ENCODE peak calls at places on chromosomes 12 and 14, in ten cellular contexts. One of them, this sample, is unnamed.
A peak's percentile ranks its signal among the peaks of the same experiment; 100 is the strongest.

GRCh38 chr12:127628655-127629054 is 638.3 kb upstream of the TMEM132C start:
- DNase-seq in GM12865: no peak
- DNase-seq in effector CD4-positive, alpha-beta T cell: no peak
- DNase-seq in NCI-H2081: no peak
- DNase-seq in tibial artery: no peak
- DNase-seq in activated naive CD8-positive, alpha-beta T cell treated with anti-CD3 and anti-CD28 coated beads for 36 hours: no peak
- DNase-seq in MV-4-11: no peak
- DNase-seq in NCI-H187: no peak
- DNase-seq in A549: no peak
- DNase-seq in AG20443: peak; percentile 36
- DNase-seq in this sample: no peak

GRCh38 chr14:76584271-76584702 is 177.0 kb upstream of the VASH1 start:
- DNase-seq in GM12865: no peak
- DNase-seq in NCI-H2081: peak; percentile 90
- DNase-seq in A549: no peak
- DNase-seq in activated naive CD8-positive, alpha-beta T cell treated with anti-CD3 and anti-CD28 coated beads for 36 hours: no peak
- DNase-seq in effector CD4-positive, alpha-beta T cell: no peak
- DNase-seq in MV-4-11: no peak
- DNase-seq in AG20443: no peak
- DNase-seq in tibial artery: no peak
- DNase-seq in NCI-H187: no peak
- DNase-seq in this sample: no peak

GRCh38 chr14:36254020-36254614 is 66.3 kb downstream of the MBIP start:
- DNase-seq in NCI-H2081: no peak
- DNase-seq in NCI-H187: no peak
- DNase-seq in A549: no peak
- DNase-seq in AG20443: peak; percentile 22
- DNase-seq in MV-4-11: no peak
- DNase-seq in activated naive CD8-positive, alpha-beta T cell treated with anti-CD3 and anti-CD28 coated beads for 36 hours: no peak
- DNase-seq in tibial artery: no peak
- DNase-seq in GM12865: no peak
- DNase-seq in effector CD4-positive, alpha-beta T cell: no peak
- DNase-seq in this sample: no peak

GRCh38 chr14:101590616-101591015 is 29.3 kb downstream of the DIO3 start:
- DNase-seq in NCI-H187: no peak
- DNase-seq in NCI-H2081: no peak
- DNase-seq in MV-4-11: no peak
- DNase-seq in GM12865: no peak
- DNase-seq in activated naive CD8-positive, alpha-beta T cell treated with anti-CD3 and anti-CD28 coated beads for 36 hours: no peak
- DNase-seq in AG20443: no peak
- DNase-seq in tibial artery: no peak
- DNase-seq in A549: no peak
- DNase-seq in effector CD4-positive, alpha-beta T cell: no peak
- DNase-seq in this sample: peak; percentile 21

GRCh38 chr12:50786498-50787231 is 22.8 kb downstream of the ATF1 start:
- DNase-seq in A549: peak; percentile 84
- DNase-seq in activated naive CD8-positive, alpha-beta T cell treated with anti-CD3 and anti-CD28 coated beads for 36 hours: no peak
- DNase-seq in MV-4-11: no peak
- DNase-seq in effector CD4-positive, alpha-beta T cell: no peak
- DNase-seq in AG20443: peak; percentile 85
- DNase-seq in tibial artery: no peak
- DNase-seq in NCI-H187: no peak
- DNase-seq in GM12865: no peak
- DNase-seq in NCI-H2081: no peak
- DNase-seq in this sample: no peak

GRCh38 chr12:122412851-122413433 is 9.5 kb downstream of the CLIP1 start:
- DNase-seq in NCI-H2081: no peak
- DNase-seq in A549: no peak
- DNase-seq in MV-4-11: no peak
- DNase-seq in GM12865: peak; percentile 65
- DNase-seq in tibial artery: no peak
- DNase-seq in activated naive CD8-positive, alpha-beta T cell treated with anti-CD3 and anti-CD28 coated beads for 36 hours: no peak
- DNase-seq in AG20443: no peak
- DNase-seq in NCI-H187: no peak
- DNase-seq in effector CD4-positive, alpha-beta T cell: no peak
- DNase-seq in this sample: no peak

GRCh38 chr14:105499256-105500035 is 8.4 kb downstream of the TEDC1 start:
- DNase-seq in AG20443: no peak
- DNase-seq in GM12865: no peak
- DNase-seq in activated naive CD8-positive, alpha-beta T cell treated with anti-CD3 and anti-CD28 coated beads for 36 hours: no peak
- DNase-seq in NCI-H2081: no peak
- DNase-seq in effector CD4-positive, alpha-beta T cell: no peak
- DNase-seq in A549: no peak
- DNase-seq in tibial artery: peak; percentile 65
- DNase-seq in NCI-H187: no peak
- DNase-seq in MV-4-11: no peak
- DNase-seq in this sample: peak; percentile 89

GRCh38 chr14:22533739-22534359 is 55.2 kb downstream of the DAD1 start:
- DNase-seq in activated naive CD8-positive, alpha-beta T cell treated with anti-CD3 and anti-CD28 coated beads for 36 hours: no peak
- DNase-seq in tibial artery: no peak
- DNase-seq in NCI-H2081: no peak
- DNase-seq in GM12865: no peak
- DNase-seq in A549: no peak
- DNase-seq in MV-4-11: no peak
- DNase-seq in effector CD4-positive, alpha-beta T cell: no peak
- DNase-seq in NCI-H187: no peak
- DNase-seq in AG20443: no peak
- DNase-seq in this sample: no peak

GRCh38 chr12:121515615-121516014 is 65.2 kb downstream of the KDM2B start:
- DNase-seq in MV-4-11: no peak
- DNase-seq in tibial artery: no peak
- DNase-seq in NCI-H187: no peak
- DNase-seq in effector CD4-positive, alpha-beta T cell: no peak
- DNase-seq in A549: no peak
- DNase-seq in AG20443: no peak
- DNase-seq in GM12865: no peak
- DNase-seq in activated naive CD8-positive, alpha-beta T cell treated with anti-CD3 and anti-CD28 coated beads for 36 hours: no peak
- DNase-seq in NCI-H2081: no peak
- DNase-seq in this sample: no peak

GRCh38 chr12:108235231-108235959 is 103.7 kb downstream of the CMKLR1 start:
- DNase-seq in MV-4-11: no peak
- DNase-seq in NCI-H2081: no peak
- DNase-seq in GM12865: no peak
- DNase-seq in NCI-H187: no peak
- DNase-seq in activated naive CD8-positive, alpha-beta T cell treated with anti-CD3 and anti-CD28 coated beads for 36 hours: no peak
- DNase-seq in A549: no peak
- DNase-seq in AG20443: no peak
- DNase-seq in effector CD4-positive, alpha-beta T cell: no peak
- DNase-seq in tibial artery: no peak
- DNase-seq in this sample: no peak

GRCh38 chr12:126936181-126936851 is 1330.7 kb upstream of the TMEM132C start:
- DNase-seq in effector CD4-positive, alpha-beta T cell: no peak
- DNase-seq in A549: no peak
- DNase-seq in GM12865: peak; percentile 64
- DNase-seq in tibial artery: no peak
- DNase-seq in NCI-H187: no peak
- DNase-seq in NCI-H2081: no peak
- DNase-seq in MV-4-11: no peak
- DNase-seq in AG20443: no peak
- DNase-seq in activated naive CD8-positive, alpha-beta T cell treated with anti-CD3 and anti-CD28 coated beads for 36 hours: no peak
- DNase-seq in this sample: peak; percentile 90

GRCh38 chr12:124448241-124448954 is 119.0 kb downstream of the NCOR2 start:
- DNase-seq in NCI-H187: no peak
- DNase-seq in activated naive CD8-positive, alpha-beta T cell treated with anti-CD3 and anti-CD28 coated beads for 36 hours: no peak
- DNase-seq in GM12865: no peak
- DNase-seq in MV-4-11: no peak
- DNase-seq in NCI-H2081: no peak
- DNase-seq in tibial artery: peak; percentile 64
- DNase-seq in effector CD4-positive, alpha-beta T cell: no peak
- DNase-seq in AG20443: no peak
- DNase-seq in A549: no peak
- DNase-seq in this sample: no peak

GRCh38 chr12:130423991-130424857 is 86.5 kb downstream of the PIWIL1 start:
- DNase-seq in NCI-H187: no peak
- DNase-seq in GM12865: no peak
- DNase-seq in AG20443: no peak
- DNase-seq in NCI-H2081: no peak
- DNase-seq in tibial artery: no peak
- DNase-seq in A549: no peak
- DNase-seq in activated naive CD8-positive, alpha-beta T cell treated with anti-CD3 and anti-CD28 coated beads for 36 hours: no peak
- DNase-seq in effector CD4-positive, alpha-beta T cell: no peak
- DNase-seq in MV-4-11: no peak
- DNase-seq in this sample: no peak

GRCh38 chr14:61196792-61197191 is 84.3 kb downstream of the TMEM30B start:
- DNase-seq in NCI-H2081: peak; percentile 14
- DNase-seq in effector CD4-positive, alpha-beta T cell: no peak
- DNase-seq in A549: peak; percentile 27
- DNase-seq in NCI-H187: no peak
- DNase-seq in GM12865: no peak
- DNase-seq in tibial artery: no peak
- DNase-seq in MV-4-11: no peak
- DNase-seq in AG20443: no peak
- DNase-seq in activated naive CD8-positive, alpha-beta T cell treated with anti-CD3 and anti-CD28 coated beads for 36 hours: no peak
- DNase-seq in this sample: no peak

GRCh38 chr14:21384494-21384851 is 654 bp upstream of the SUPT16H start:
- DNase-seq in NCI-H2081: no peak
- DNase-seq in AG20443: no peak
- DNase-seq in A549: no peak
- DNase-seq in MV-4-11: peak; percentile 68
- DNase-seq in tibial artery: no peak
- DNase-seq in GM12865: no peak
- DNase-seq in activated naive CD8-positive, alpha-beta T cell treated with anti-CD3 and anti-CD28 coated beads for 36 hours: no peak
- DNase-seq in NCI-H187: no peak
- DNase-seq in effector CD4-positive, alpha-beta T cell: no peak
- DNase-seq in this sample: no peak

GRCh38 chr14:21672116-21672515 is 1.5 kb downstream of the OR4E1 start:
- DNase-seq in tibial artery: no peak
- DNase-seq in effector CD4-positive, alpha-beta T cell: no peak
- DNase-seq in NCI-H2081: no peak
- DNase-seq in AG20443: no peak
- DNase-seq in A549: no peak
- DNase-seq in activated naive CD8-positive, alpha-beta T cell treated with anti-CD3 and anti-CD28 coated beads for 36 hours: no peak
- DNase-seq in GM12865: no peak
- DNase-seq in MV-4-11: no peak
- DNase-seq in NCI-H187: no peak
- DNase-seq in this sample: no peak

GRCh38 chr12:51188359-51189051 is 15.6 kb upstream of the TFCP2 start:
- DNase-seq in activated naive CD8-positive, alpha-beta T cell treated with anti-CD3 and anti-CD28 coated beads for 36 hours: no peak
- DNase-seq in tibial artery: no peak
- DNase-seq in effector CD4-positive, alpha-beta T cell: no peak
- DNase-seq in MV-4-11: no peak
- DNase-seq in GM12865: peak; percentile 83
- DNase-seq in NCI-H2081: no peak
- DNase-seq in A549: no peak
- DNase-seq in NCI-H187: no peak
- DNase-seq in AG20443: peak; percentile 8
- DNase-seq in this sample: no peak

GRCh38 chr12:78651755-78652154 is 212.8 kb upstream of the SYT1 start:
- DNase-seq in NCI-H2081: no peak
- DNase-seq in A549: no peak
- DNase-seq in MV-4-11: no peak
- DNase-seq in effector CD4-positive, alpha-beta T cell: no peak
- DNase-seq in AG20443: no peak
- DNase-seq in NCI-H187: no peak
- DNase-seq in activated naive CD8-positive, alpha-beta T cell treated with anti-CD3 and anti-CD28 coated beads for 36 hours: no peak
- DNase-seq in GM12865: no peak
- DNase-seq in tibial artery: no peak
- DNase-seq in this sample: no peak

GRCh38 chr12:95972832-95973465 is 23.2 kb downstream of the HAL start:
- DNase-seq in activated naive CD8-positive, alpha-beta T cell treated with anti-CD3 and anti-CD28 coated beads for 36 hours: no peak
- DNase-seq in effector CD4-positive, alpha-beta T cell: no peak
- DNase-seq in AG20443: no peak
- DNase-seq in MV-4-11: peak; percentile 48
- DNase-seq in GM12865: no peak
- DNase-seq in NCI-H187: no peak
- DNase-seq in tibial artery: no peak
- DNase-seq in A549: no peak
- DNase-seq in NCI-H2081: no peak
- DNase-seq in this sample: no peak

GRCh38 chr14:96264850-96265249 is 8.8 kb downstream of the BDKRB1 start:
- DNase-seq in A549: no peak
- DNase-seq in AG20443: peak; percentile 45
- DNase-seq in NCI-H2081: no peak
- DNase-seq in NCI-H187: no peak
- DNase-seq in MV-4-11: no peak
- DNase-seq in GM12865: no peak
- DNase-seq in activated naive CD8-positive, alpha-beta T cell treated with anti-CD3 and anti-CD28 coated beads for 36 hours: no peak
- DNase-seq in effector CD4-positive, alpha-beta T cell: no peak
- DNase-seq in tibial artery: no peak
- DNase-seq in this sample: no peak

GRCh38 chr14:104676694-104677505 is 12.5 kb upstream of the INF2 start:
- DNase-seq in tibial artery: peak; percentile 74
- DNase-seq in activated naive CD8-positive, alpha-beta T cell treated with anti-CD3 and anti-CD28 coated beads for 36 hours: peak; percentile 61
- DNase-seq in NCI-H2081: no peak
- DNase-seq in NCI-H187: no peak
- DNase-seq in GM12865: peak; percentile 62
- DNase-seq in MV-4-11: no peak
- DNase-seq in effector CD4-positive, alpha-beta T cell: no peak
- DNase-seq in AG20443: no peak
- DNase-seq in A549: no peak
- DNase-seq in this sample: no peak

GRCh38 chr14:64943556-64943955 is 1.0 kb upstream of the GPX2 start:
- DNase-seq in NCI-H187: no peak
- DNase-seq in MV-4-11: peak; percentile 7
- DNase-seq in GM12865: no peak
- DNase-seq in AG20443: no peak
- DNase-seq in effector CD4-positive, alpha-beta T cell: no peak
- DNase-seq in activated naive CD8-positive, alpha-beta T cell treated with anti-CD3 and anti-CD28 coated beads for 36 hours: no peak
- DNase-seq in NCI-H2081: no peak
- DNase-seq in A549: no peak
- DNase-seq in tibial artery: no peak
- DNase-seq in this sample: no peak

GRCh38 chr14:24826390-24826789 is 192.4 kb upstream of the GZMB start:
- DNase-seq in MV-4-11: no peak
- DNase-seq in NCI-H187: no peak
- DNase-seq in NCI-H2081: no peak
- DNase-seq in GM12865: no peak
- DNase-seq in A549: no peak
- DNase-seq in AG20443: no peak
- DNase-seq in effector CD4-positive, alpha-beta T cell: no peak
- DNase-seq in tibial artery: no peak
- DNase-seq in activated naive CD8-positive, alpha-beta T cell treated with anti-CD3 and anti-CD28 coated beads for 36 hours: no peak
- DNase-seq in this sample: no peak

GRCh38 chr12:29869916-29870315 is 86.2 kb upstream of the TMTC1 start:
- DNase-seq in tibial artery: no peak
- DNase-seq in NCI-H2081: no peak
- DNase-seq in GM12865: no peak
- DNase-seq in A549: no peak
- DNase-seq in MV-4-11: no peak
- DNase-seq in activated naive CD8-positive, alpha-beta T cell treated with anti-CD3 and anti-CD28 coated beads for 36 hours: no peak
- DNase-seq in NCI-H187: no peak
- DNase-seq in AG20443: no peak
- DNase-seq in effector CD4-positive, alpha-beta T cell: no peak
- DNase-seq in this sample: no peak

GRCh38 chr14:88005978-88006851 is 1.3 kb downstream of the GPR65 start:
- DNase-seq in tibial artery: no peak
- DNase-seq in effector CD4-positive, alpha-beta T cell: peak; percentile 59
- DNase-seq in A549: no peak
- DNase-seq in AG20443: no peak
- DNase-seq in MV-4-11: peak; percentile 89
- DNase-seq in NCI-H2081: no peak
- DNase-seq in activated naive CD8-positive, alpha-beta T cell treated with anti-CD3 and anti-CD28 coated beads for 36 hours: peak; percentile 72
- DNase-seq in NCI-H187: no peak
- DNase-seq in GM12865: peak; percentile 90
- DNase-seq in this sample: no peak

GRCh38 chr12:2794736-2795289 is at the start of gene FKBP4:
- DNase-seq in tibial artery: peak; percentile 96
- DNase-seq in activated naive CD8-positive, alpha-beta T cell treated with anti-CD3 and anti-CD28 coated beads for 36 hours: peak; percentile 90
- DNase-seq in A549: peak; percentile 91
- DNase-seq in AG20443: peak; percentile 97
- DNase-seq in NCI-H187: peak; percentile 66
- DNase-seq in NCI-H2081: peak; percentile 83
- DNase-seq in GM12865: peak; percentile 91
- DNase-seq in MV-4-11: peak; percentile 75
- DNase-seq in effector CD4-positive, alpha-beta T cell: peak; percentile 88
- DNase-seq in this sample: peak; percentile 87

GRCh38 chr14:95077380-95077779 is 79.9 kb downstream of the DICER1 start:
- DNase-seq in GM12865: no peak
- DNase-seq in A549: no peak
- DNase-seq in NCI-H2081: no peak
- DNase-seq in tibial artery: no peak
- DNase-seq in activated naive CD8-positive, alpha-beta T cell treated with anti-CD3 and anti-CD28 coated beads for 36 hours: no peak
- DNase-seq in effector CD4-positive, alpha-beta T cell: no peak
- DNase-seq in AG20443: no peak
- DNase-seq in MV-4-11: no peak
- DNase-seq in NCI-H187: peak; percentile 70
- DNase-seq in this sample: no peak

GRCh38 chr12:77299001-77299400 is 233.6 kb upstream of the E2F7 start:
- DNase-seq in NCI-H2081: no peak
- DNase-seq in effector CD4-positive, alpha-beta T cell: no peak
- DNase-seq in MV-4-11: no peak
- DNase-seq in NCI-H187: no peak
- DNase-seq in AG20443: peak; percentile 50
- DNase-seq in activated naive CD8-positive, alpha-beta T cell treated with anti-CD3 and anti-CD28 coated beads for 36 hours: no peak
- DNase-seq in tibial artery: no peak
- DNase-seq in GM12865: no peak
- DNase-seq in A549: no peak
- DNase-seq in this sample: no peak